ENCODE peak calls at places on chromosomes 2 and 18, in six cellular contexts. Q is psoas muscle, W is lower lobe of right lung, N is trophoblast cell, X is K562, T is IMR-90. Y is an unnamed sample.

GRCh38 chr18:64929026-64929425 is 780.1 kb upstream of the LINC00305 start:
- DNase-seq in T (no peak), X (no peak), Q (no peak), N (no peak), W (no peak), Y (peak; percentile 31)

GRCh38 chr2:219542931-219543595 is 546 bp downstream of the CHPF start:
- DNase-seq in T (peak; percentile 16), X (peak; percentile 50), N (peak; percentile 74), Q (no peak), W (no peak), Y (no peak)

GRCh38 chr2:237207641-237208040 is 122.0 kb downstream of the COPS8 start:
- DNase-seq in W (peak; percentile 62), T (peak; percentile 85), Q (peak; percentile 85), X (no peak), N (peak; percentile 24), Y (peak; percentile 63)

GRCh38 chr2:94979406-94980375 is 45.8 kb upstream of the MAL start:
- DNase-seq in X (no peak), T (no peak), Q (no peak), W (no peak), N (no peak), Y (no peak)

GRCh38 chr18:24875286-24875685 is 414.8 kb downstream of the HRH4 start:
- DNase-seq in W (no peak), Q (no peak), T (no peak), N (no peak), X (no peak), Y (no peak)

GRCh38 chr2:204900910-204901309 is 355.6 kb downstream of the PARD3B start:
- DNase-seq in T (peak; percentile 21), W (no peak), Q (peak; percentile 28), X (no peak), N (no peak), Y (no peak)

GRCh38 chr18:12333650-12334279 is 25.7 kb downstream of the TUBB6 start:
- DNase-seq in Q (no peak), W (no peak), N (peak; percentile 64), T (no peak), X (no peak), Y (no peak)

GRCh38 chr2:102041351-102041750 is 49.6 kb downstream of the IL1R2 start:
- DNase-seq in N (peak; percentile 98), T (peak; percentile 66), X (no peak), Q (no peak), W (no peak), Y (no peak)

GRCh38 chr2:152350155-152350679 is 15.2 kb downstream of the FMNL2 start:
- DNase-seq in Q (no peak), T (no peak), W (no peak), X (no peak), N (no peak), Y (no peak)

GRCh38 chr2:105907159-105907558 is 162.4 kb downstream of the NCK2 start:
- DNase-seq in Q (no peak), T (no peak), W (no peak), N (no peak), X (no peak), Y (no peak)

GRCh38 chr18:50468802-50469201 is 91.1 kb upstream of the MAPK4 start:
- DNase-seq in Q (no peak), W (no peak), X (no peak), N (no peak), T (no peak), Y (no peak)

GRCh38 chr2:39743170-39743851 is 35.7 kb downstream of the THUMPD2 start:
- DNase-seq in X (no peak), N (peak; percentile 34), Q (no peak), T (peak; percentile 70), W (no peak), Y (peak; percentile 87)

GRCh38 chr2:9037176-9037575 is 33.7 kb upstream of the MBOAT2 start:
- DNase-seq in Q (no peak), W (no peak), T (peak; percentile 22), N (no peak), X (no peak), Y (no peak)

GRCh38 chr2:235836416-235837042 is 331.7 kb downstream of the GBX2 start:
- DNase-seq in Q (no peak), W (no peak), T (peak; percentile 9), N (peak; percentile 59), X (no peak), Y (no peak)

GRCh38 chr2:200787351-200788128 is 24.2 kb upstream of the BZW1 start:
- DNase-seq in W (no peak), X (no peak), Q (no peak), T (peak; percentile 98), N (peak; percentile 92), Y (no peak)

GRCh38 chr2:108229875-108230274 is 9.9 kb upstream of the SULT1C3 start:
- DNase-seq in X (no peak), T (no peak), N (no peak), W (no peak), Q (no peak), Y (no peak)

GRCh38 chr2:240184198-240184590 is 43.7 kb upstream of the OTOS start:
- DNase-seq in X (no peak), T (no peak), N (no peak), W (no peak), Q (no peak), Y (no peak)

GRCh38 chr18:42275138-42275535 is 320.1 kb downstream of the PIK3C3 start:
- DNase-seq in X (no peak), W (no peak), Q (no peak), T (no peak), N (peak; percentile 8), Y (peak; percentile 80)

GRCh38 chr2:237283136-237283928 is 130.6 kb downstream of the COL6A3 start:
- DNase-seq in X (no peak), W (no peak), Q (no peak), T (peak; percentile 84), N (peak; percentile 53), Y (no peak)

GRCh38 chr2:225025917-225026571 is 16.2 kb downstream of the DOCK10 start:
- DNase-seq in T (peak; percentile 80), W (peak; percentile 61), Q (no peak), N (peak; percentile 18), X (no peak), Y (peak; percentile 60)

GRCh38 chr2:111662771-111663470 is 221.1 kb downstream of the ANAPC1 start:
- DNase-seq in N (no peak), W (no peak), T (peak; percentile 10), X (no peak), Q (no peak), Y (no peak)

GRCh38 chr2:172947461-172947860 is 128.2 kb upstream of the MAP3K20 start:
- DNase-seq in N (no peak), Q (no peak), X (no peak), W (no peak), T (peak; percentile 81), Y (no peak)

GRCh38 chr2:19357383-19358241 is 811 bp downstream of the OSR1 start:
- DNase-seq in N (no peak), T (peak; percentile 57), Q (no peak), X (no peak), W (no peak), Y (no peak)

GRCh38 chr2:205024822-205025518 is 479.7 kb downstream of the PARD3B start:
- DNase-seq in N (peak; percentile 92), Q (peak; percentile 58), T (peak; percentile 98), X (peak; percentile 67), W (no peak), Y (peak; percentile 42)

GRCh38 chr2:158501301-158501700 is 44.5 kb downstream of the PKP4 start:
- DNase-seq in N (no peak), T (no peak), X (no peak), W (no peak), Q (no peak), Y (no peak)

GRCh38 chr2:86671304-86671981 is 47.8 kb upstream of the RNF103 start:
- DNase-seq in X (no peak), T (peak; percentile 16), W (no peak), N (peak; percentile 93), Q (no peak), Y (no peak)

GRCh38 chr18:42064109-42064508 is 109.1 kb downstream of the PIK3C3 start:
- DNase-seq in Q (no peak), N (no peak), T (peak; percentile 2), W (no peak), X (no peak), Y (no peak)

GRCh38 chr2:1705557-1706076 is 38.7 kb downstream of the PXDN start:
- DNase-seq in X (no peak), W (no peak), Q (no peak), N (no peak), T (no peak), Y (no peak)

GRCh38 chr2:134193006-134193405 is 60.9 kb upstream of the MGAT5 start:
- DNase-seq in N (no peak), W (no peak), Q (no peak), X (no peak), T (peak; percentile 82), Y (no peak)

GRCh38 chr2:176156959-176157498 is at the start of gene HOXD3:
- DNase-seq in T (no peak), X (no peak), N (no peak), Q (no peak), W (no peak), Y (no peak)

GRCh38 chr2:176154853-176155252 is 2.3 kb upstream of the HOXD3 start:
- DNase-seq in N (no peak), W (no peak), T (no peak), X (no peak), Q (no peak), Y (no peak)

GRCh38 chr2:176156301-176156958 is 677 bp upstream of the HOXD3 start:
- DNase-seq in T (no peak), X (no peak), N (no peak), Q (no peak), W (no peak), Y (no peak)

GRCh38 chr2:176157499-176158305 is 595 bp downstream of the HOXD3 start:
- DNase-seq in T (no peak), X (no peak), Q (no peak), N (peak; percentile 6), W (no peak), Y (peak; percentile 70)

GRCh38 chr2:176155341-176156044 is 1.6 kb upstream of the HOXD3 start:
- DNase-seq in W (no peak), X (no peak), T (no peak), N (no peak), Q (no peak), Y (no peak)
- H3K27me3 ChIP-seq in W (peaks cover 100% of the 10 kb centered on the region), X (peaks cover 67% of the 10 kb centered on the region), T (peaks cover 91% of the 10 kb centered on the region), N (peaks cover 91% of the 10 kb centered on the region), Q (no peaks in the 10 kb centered on the region), Y (no peaks in the 10 kb centered on the region)

GRCh38 chr2:118833716-118834439 is 13.6 kb downstream of the EN1 start:
- DNase-seq in W (no peak), X (no peak), N (no peak), Q (no peak), T (no peak), Y (no peak)
- H3K27me3 ChIP-seq in W (peaks cover 98% of the 10 kb centered on the region), X (peaks cover 24% of the 10 kb centered on the region), N (peaks cover 53% of the 10 kb centered on the region), Q (no peaks in the 10 kb centered on the region), T (peaks cover 75% of the 10 kb centered on the region), Y (peaks cover 87% of the 10 kb centered on the region)

GRCh38 chr2:46351388-46352141 is 54.4 kb downstream of the EPAS1 start:
- DNase-seq in X (no peak), W (peak; percentile 59), Q (peak; percentile 53), N (no peak), T (no peak), Y (no peak)
- H3K27me3 ChIP-seq in X (no peaks in the 10 kb centered on the region), W (no peaks in the 10 kb centered on the region), Q (no peaks in the 10 kb centered on the region), N (no peaks in the 10 kb centered on the region), T (no peaks in the 10 kb centered on the region), Y (no peaks in the 10 kb centered on the region)

DNA sequence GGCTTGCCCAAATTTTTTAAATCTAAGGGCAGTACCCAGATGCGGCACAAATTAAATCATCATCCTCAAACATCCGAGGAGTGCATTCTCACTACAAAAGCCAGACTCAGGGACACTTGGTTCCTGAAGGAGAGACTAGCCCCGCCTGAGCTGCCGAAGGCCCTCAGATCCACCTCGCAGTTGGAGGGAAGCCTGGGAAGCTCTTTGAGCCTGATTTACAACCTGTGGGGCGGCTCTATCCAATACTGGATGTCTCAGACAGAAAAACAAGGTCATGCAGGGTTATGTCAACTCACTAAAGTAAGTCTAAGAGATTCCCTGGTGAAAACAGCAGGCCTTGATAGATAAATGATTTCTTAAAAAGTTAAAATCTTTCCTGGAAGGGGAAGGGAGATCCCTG is 284.3 kb downstream of the CYP26B1 start:
- DNase-seq in Q (no peak), N (no peak), T (no peak), X (no peak), W (no peak), Y (no peak)
- H3K27me3 ChIP-seq in Q (no peaks in the 10 kb centered on the region), N (no peaks in the 10 kb centered on the region), T (peaks cover 34% of the 10 kb centered on the region), X (peaks cover 36% of the 10 kb centered on the region), W (no peaks in the 10 kb centered on the region), Y (no peaks in the 10 kb centered on the region)